ENCODE peak calls at places on chromosomes 6 and 20, in six cellular contexts. One of them, this sample, is unnamed.
A peak's percentile ranks its signal among the peaks of the same experiment; 100 is the strongest.

GRCh38 chr6:80165143-80165542 is 58.7 kb downstream of the BCKDHB start:
- DNase-seq in C1 segment of cervical spinal cord: no peak
- DNase-seq in left lung: no peak
- DNase-seq in GF-D8: peak; percentile 75
- DNase-seq in KG1: no peak
- DNase-seq in spleen: no peak
- DNase-seq in this sample: no peak

GRCh38 chr20:58099956-58100730 is 128.3 kb downstream of the ANKRD60 start:
- DNase-seq in C1 segment of cervical spinal cord: no peak
- DNase-seq in left lung: no peak
- DNase-seq in GF-D8: no peak
- DNase-seq in KG1: no peak
- DNase-seq in spleen: no peak
- DNase-seq in this sample: no peak

GRCh38 chr6:38571721-38572120 is 68.0 kb downstream of the BTBD9 start:
- DNase-seq in C1 segment of cervical spinal cord: no peak
- DNase-seq in left lung: no peak
- DNase-seq in GF-D8: no peak
- DNase-seq in KG1: no peak
- DNase-seq in spleen: no peak
- DNase-seq in this sample: no peak

GRCh38 chr20:18046535-18046934 is 11.2 kb downstream of the OVOL2 start:
- DNase-seq in C1 segment of cervical spinal cord: no peak
- DNase-seq in left lung: no peak
- DNase-seq in GF-D8: no peak
- DNase-seq in KG1: no peak
- DNase-seq in spleen: no peak
- DNase-seq in this sample: no peak

GRCh38 chr6:151388997-151389639 is 2.2 kb downstream of the ZBTB2 start:
- DNase-seq in C1 segment of cervical spinal cord: no peak
- DNase-seq in left lung: no peak
- DNase-seq in GF-D8: no peak
- DNase-seq in KG1: no peak
- DNase-seq in spleen: no peak
- DNase-seq in this sample: no peak

GRCh38 chr20:21513181-21513663 is 642 bp downstream of the NKX2-2 start:
- DNase-seq in C1 segment of cervical spinal cord: peak; percentile 49
- DNase-seq in left lung: no peak
- DNase-seq in GF-D8: no peak
- DNase-seq in KG1: no peak
- DNase-seq in spleen: no peak
- DNase-seq in this sample: no peak

GRCh38 chr6:118542184-118542952 is 5.7 kb upstream of the PLN start:
- DNase-seq in C1 segment of cervical spinal cord: no peak
- DNase-seq in left lung: no peak
- DNase-seq in GF-D8: no peak
- DNase-seq in KG1: no peak
- DNase-seq in spleen: no peak
- DNase-seq in this sample: no peak

GRCh38 chr6:94196891-94197290 is 777.5 kb upstream of the EPHA7 start:
- DNase-seq in C1 segment of cervical spinal cord: no peak
- DNase-seq in left lung: no peak
- DNase-seq in GF-D8: no peak
- DNase-seq in KG1: no peak
- DNase-seq in spleen: no peak
- DNase-seq in this sample: no peak

GRCh38 chr6:438634-439170 is 47.1 kb downstream of the IRF4 start:
- DNase-seq in C1 segment of cervical spinal cord: no peak
- DNase-seq in left lung: no peak
- DNase-seq in GF-D8: no peak
- DNase-seq in KG1: no peak
- DNase-seq in spleen: no peak
- DNase-seq in this sample: no peak

GRCh38 chr20:32532246-32532645 is 52.9 kb downstream of the NOL4L start:
- DNase-seq in C1 segment of cervical spinal cord: no peak
- DNase-seq in left lung: no peak
- DNase-seq in GF-D8: no peak
- DNase-seq in KG1: no peak
- DNase-seq in spleen: no peak
- DNase-seq in this sample: no peak

GRCh38 chr20:61127311-61128044 is 124.6 kb upstream of the CDH4 start:
- DNase-seq in C1 segment of cervical spinal cord: no peak
- DNase-seq in left lung: no peak
- DNase-seq in GF-D8: no peak
- DNase-seq in KG1: no peak
- DNase-seq in spleen: no peak
- DNase-seq in this sample: no peak

GRCh38 chr6:15874821-15875220 is 212.0 kb upstream of the DTNBP1 start:
- DNase-seq in C1 segment of cervical spinal cord: no peak
- DNase-seq in left lung: no peak
- DNase-seq in GF-D8: no peak
- DNase-seq in KG1: no peak
- DNase-seq in spleen: no peak
- DNase-seq in this sample: no peak

GRCh38 chr20:37303637-37304036 is 14.2 kb downstream of the MANBAL start:
- DNase-seq in C1 segment of cervical spinal cord: no peak
- DNase-seq in left lung: no peak
- DNase-seq in GF-D8: no peak
- DNase-seq in KG1: no peak
- DNase-seq in spleen: no peak
- DNase-seq in this sample: no peak

GRCh38 chr20:58518896-58519593 is 3.8 kb upstream of the APCDD1L start:
- DNase-seq in C1 segment of cervical spinal cord: no peak
- DNase-seq in left lung: no peak
- DNase-seq in GF-D8: no peak
- DNase-seq in KG1: no peak
- DNase-seq in spleen: no peak
- DNase-seq in this sample: no peak

GRCh38 chr6:83308833-83309232 is 115.7 kb downstream of the RWDD2A start:
- DNase-seq in C1 segment of cervical spinal cord: no peak
- DNase-seq in left lung: no peak
- DNase-seq in GF-D8: no peak
- DNase-seq in KG1: no peak
- DNase-seq in spleen: no peak
- DNase-seq in this sample: no peak

GRCh38 chr20:38844963-38845362 is 39.5 kb downstream of the PPP1R16B start:
- DNase-seq in C1 segment of cervical spinal cord: no peak
- DNase-seq in left lung: no peak
- DNase-seq in GF-D8: no peak
- DNase-seq in KG1: no peak
- DNase-seq in spleen: no peak
- DNase-seq in this sample: no peak

GRCh38 chr6:47126647-47127339 is 84.7 kb upstream of the ADGRF1 start:
- DNase-seq in C1 segment of cervical spinal cord: no peak
- DNase-seq in left lung: no peak
- DNase-seq in GF-D8: no peak
- DNase-seq in KG1: no peak
- DNase-seq in spleen: no peak
- DNase-seq in this sample: no peak

GRCh38 chr6:158018851-158019361 is 37.2 kb downstream of the SYNJ2 start:
- DNase-seq in C1 segment of cervical spinal cord: peak; percentile 50
- DNase-seq in left lung: no peak
- DNase-seq in GF-D8: no peak
- DNase-seq in KG1: no peak
- DNase-seq in spleen: peak; percentile 67
- DNase-seq in this sample: no peak

GRCh38 chr20:59988141-59988540 is 29.9 kb downstream of the CDH26 start:
- DNase-seq in C1 segment of cervical spinal cord: no peak
- DNase-seq in left lung: peak; percentile 73
- DNase-seq in GF-D8: no peak
- DNase-seq in KG1: no peak
- DNase-seq in spleen: no peak
- DNase-seq in this sample: no peak

GRCh38 chr20:24185801-24186200 is 197.2 kb upstream of the GGTLC1 start:
- DNase-seq in C1 segment of cervical spinal cord: no peak
- DNase-seq in left lung: no peak
- DNase-seq in GF-D8: no peak
- DNase-seq in KG1: no peak
- DNase-seq in spleen: no peak
- DNase-seq in this sample: no peak

GRCh38 chr20:12316794-12317193 is 399.1 kb downstream of the BTBD3 start:
- DNase-seq in C1 segment of cervical spinal cord: no peak
- DNase-seq in left lung: no peak
- DNase-seq in GF-D8: no peak
- DNase-seq in KG1: no peak
- DNase-seq in spleen: no peak
- DNase-seq in this sample: no peak

GRCh38 chr20:54914995-54915394 is 439.6 kb downstream of the DOK5 start:
- DNase-seq in C1 segment of cervical spinal cord: no peak
- DNase-seq in left lung: no peak
- DNase-seq in GF-D8: no peak
- DNase-seq in KG1: no peak
- DNase-seq in spleen: no peak
- DNase-seq in this sample: no peak

GRCh38 chr6:8054276-8054675 is 9.9 kb downstream of the BLOC1S5 start:
- DNase-seq in C1 segment of cervical spinal cord: no peak
- DNase-seq in left lung: no peak
- DNase-seq in GF-D8: no peak
- DNase-seq in KG1: no peak
- DNase-seq in spleen: no peak
- DNase-seq in this sample: no peak

GRCh38 chr20:53291548-53291947 is 302.1 kb downstream of the ZNF217 start:
- DNase-seq in C1 segment of cervical spinal cord: no peak
- DNase-seq in left lung: no peak
- DNase-seq in GF-D8: no peak
- DNase-seq in KG1: no peak
- DNase-seq in spleen: no peak
- DNase-seq in this sample: no peak

GRCh38 chr6:112237644-112238043 is 16.7 kb downstream of the LAMA4 start:
- DNase-seq in C1 segment of cervical spinal cord: no peak
- DNase-seq in left lung: no peak
- DNase-seq in GF-D8: no peak
- DNase-seq in KG1: no peak
- DNase-seq in spleen: no peak
- DNase-seq in this sample: no peak